ENCODE peak calls at places on chromosomes 11 and 22, in six cellular contexts. B is activated naive CD4-positive, alpha-beta T cell treated with anti-CD3 and anti-CD28 coated beads for 36 hours; A is NCI-H1105; I is adrenal gland; Z is hypothalamus; M is Caki2. V is an unnamed sample.

GRCh38 chr11:76623171-76623883 is 47.2 kb downstream of the LRRC32 start:
- DNase-seq in Z (no peak), A (no peak), M (no peak), I (no peak), B (no peak), V (no peak)

GRCh38 chr11:95088946-95089619 is 563 bp upstream of the ENDOD1 start:
- DNase-seq in I (no peak), A (no peak), Z (no peak), B (peak), M (no peak), V (peak)

GRCh38 chr11:57568330-57568766 is 876 bp upstream of the UBE2L6 start:
- DNase-seq in I (no peak), Z (peak), M (peak), A (peak), B (peak), V (peak)

GRCh38 chr11:19646921-19647320 is 65.7 kb upstream of the NAV2 start:
- DNase-seq in I (no peak), B (no peak), M (peak), Z (no peak), A (no peak), V (peak)

GRCh38 chr11:10308208-10308954 is 3.5 kb downstream of the ADM start:
- DNase-seq in Z (no peak), I (no peak), M (no peak), A (no peak), B (no peak), V (no peak)

GRCh38 chr11:110463153-110463552 is 33.4 kb downstream of the FDX1 start:
- DNase-seq in B (peak), A (peak), I (no peak), Z (peak), M (peak), V (peak)

GRCh38 chr11:64638017-64638664 is 47.1 kb downstream of the SLC22A12 start:
- DNase-seq in B (no peak), Z (no peak), A (no peak), I (no peak), M (no peak), V (no peak)

GRCh38 chr11:95229199-95230053 is 1.6 kb downstream of the SESN3 start:
- DNase-seq in B (peak), A (peak), I (no peak), Z (peak), M (peak), V (peak)

GRCh38 chr22:35044607-35045390 is 21.2 kb upstream of the ISX start:
- DNase-seq in M (no peak), Z (no peak), I (no peak), B (no peak), A (no peak), V (no peak)

GRCh38 chr11:131668867-131669780 is 298.7 kb downstream of the NTM start:
- DNase-seq in M (no peak), Z (peak), A (peak), B (peak), I (no peak), V (no peak)

GRCh38 chr11:9380773-9381172 is 3.7 kb upstream of the IPO7 start:
- DNase-seq in Z (no peak), I (no peak), B (no peak), M (no peak), A (no peak), V (no peak)

GRCh38 chr11:69357458-69358397 is 63.8 kb downstream of the MYEOV start:
- DNase-seq in B (no peak), M (no peak), Z (no peak), I (peak), A (no peak), V (no peak)

GRCh38 chr11:15006139-15006759 is 34.1 kb upstream of the CALCA start:
- DNase-seq in I (no peak), Z (no peak), B (peak), A (peak), M (peak), V (peak)

GRCh38 chr11:12386745-12387144 is 9.4 kb downstream of the PARVA start:
- DNase-seq in Z (no peak), B (no peak), I (no peak), A (no peak), M (no peak), V (no peak)

GRCh38 chr22:37843746-37844089 is 416 bp downstream of the ANKRD54 start:
- DNase-seq in A (peak), B (peak), M (no peak), I (peak), Z (peak), V (peak)

GRCh38 chr11:28976012-28976800 is 868.0 kb downstream of the METTL15 start:
- DNase-seq in Z (no peak), M (no peak), B (no peak), A (no peak), I (no peak), V (no peak)

GRCh38 chr11:16843307-16843706 is 104.9 kb downstream of the C11orf58 start:
- DNase-seq in I (no peak), A (peak), M (no peak), B (no peak), Z (no peak), V (no peak)

GRCh38 chr11:26993965-26994446 is at the start of gene FIBIN:
- DNase-seq in A (no peak), I (no peak), B (no peak), Z (peak), M (no peak), V (no peak)

GRCh38 chr11:114285599-114285998 is 10.6 kb upstream of the NNMT start:
- DNase-seq in M (peak), Z (no peak), I (no peak), A (no peak), B (no peak), V (no peak)

GRCh38 chr22:37145415-37146385 is 4.0 kb downstream of the IL2RB start:
- DNase-seq in B (no peak), M (peak), Z (no peak), I (no peak), A (peak), V (peak)

GRCh38 chr11:99376463-99376862 is 355.7 kb downstream of the CNTN5 start:
- DNase-seq in Z (no peak), B (no peak), I (no peak), A (no peak), M (no peak), V (no peak)

GRCh38 chr11:96388891-96389603 is 665 bp downstream of the CCDC82 start:
- DNase-seq in I (no peak), M (no peak), A (peak), Z (peak), B (no peak), V (peak)

GRCh38 chr22:22098457-22099193 is 116.0 kb upstream of the TOP3B start:
- DNase-seq in M (no peak), B (no peak), A (no peak), I (no peak), Z (no peak), V (no peak)

GRCh38 chr11:62057069-62057468 is 66.7 kb upstream of the INCENP start:
- DNase-seq in B (no peak), M (no peak), I (no peak), A (no peak), Z (no peak), V (no peak)

GRCh38 chr11:62612366-62613274 is at the start of the genes EML3 and ROM1:
- DNase-seq in Z (peak), I (peak), B (peak), A (peak), M (peak), V (peak)

GRCh38 chr11:122085264-122085663 is 30.8 kb downstream of the BLID start:
- DNase-seq in Z (no peak), A (no peak), M (no peak), I (no peak), B (no peak), V (peak)

GRCh38 chr22:18104566-18104965 is 6.0 kb upstream of the TUBA8 start:
- DNase-seq in B (no peak), Z (no peak), A (no peak), M (peak), I (no peak), V (no peak)

GRCh38 chr11:1564535-1565172 is 7.4 kb downstream of the DUSP8 start:
- DNase-seq in B (no peak), A (no peak), M (no peak), I (peak), Z (peak), V (peak)

GRCh38 chr11:134626032-134626431 is 214.0 kb upstream of the B3GAT1 start:
- DNase-seq in Z (no peak), A (no peak), B (no peak), M (no peak), I (no peak), V (no peak)